ENCODE peak calls at places on chromosomes 2 and 18, in six cellular contexts. Z, X, K, S, M and N are unnamed samples.

GRCh38 chr2:177296047-177296446 is 31.5 kb upstream of the NFE2L2 start:
- DNase-seq in Z (no peak), X (no peak), K (no peak), S (peak), M (no peak), N (peak)

GRCh38 chr2:37489536-37489935 is 145.1 kb downstream of the QPCT start:
- DNase-seq in Z (no peak), X (no peak), K (no peak), S (no peak), M (no peak), N (no peak)

GRCh38 chr18:76231402-76231801 is 263.6 kb downstream of the ZNF516 start:
- DNase-seq in Z (no peak), X (no peak), K (peak), S (no peak), M (no peak), N (no peak)

GRCh38 chr2:20353597-20353996 is 3.0 kb upstream of the PUM2 start:
- DNase-seq in Z (no peak), X (no peak), K (no peak), S (no peak), M (no peak), N (no peak)

GRCh38 chr2:97763176-97763845 is 49.9 kb downstream of the ZAP70 start:
- DNase-seq in Z (no peak), X (no peak), K (no peak), S (no peak), M (no peak), N (no peak)

GRCh38 chr2:48711343-48711742 is 44.2 kb downstream of the LHCGR start:
- DNase-seq in Z (no peak), X (no peak), K (no peak), S (no peak), M (no peak), N (no peak)

GRCh38 chr2:212683346-212683745 is 144.7 kb upstream of the ERBB4 start:
- DNase-seq in Z (no peak), X (no peak), K (no peak), S (no peak), M (no peak), N (no peak)

GRCh38 chr2:136020831-136021230 is 35.4 kb upstream of the DARS1 start:
- DNase-seq in Z (no peak), X (no peak), K (no peak), S (no peak), M (no peak), N (no peak)

GRCh38 chr2:85550476-85550875 is 10.8 kb downstream of the GGCX start:
- DNase-seq in Z (no peak), X (no peak), K (no peak), S (no peak), M (no peak), N (no peak)

GRCh38 chr2:98519851-98520250 is 75.2 kb downstream of the INPP4A start:
- DNase-seq in Z (no peak), X (no peak), K (no peak), S (no peak), M (no peak), N (no peak)

GRCh38 chr2:121329786-121330185 is 44.8 kb upstream of the TFCP2L1 start:
- DNase-seq in Z (no peak), X (no peak), K (no peak), S (no peak), M (no peak), N (no peak)

GRCh38 chr2:176147790-176148496 is 3.4 kb upstream of the HOXD4 start:
- DNase-seq in Z (no peak), X (no peak), K (no peak), S (no peak), M (peak), N (no peak)

GRCh38 chr2:121285077-121285449 is at the start of gene TFCP2L1:
- DNase-seq in Z (no peak), X (peak), K (peak), S (no peak), M (no peak), N (no peak)

GRCh38 chr2:169001116-169001815 is 29.9 kb downstream of the ABCB11 start:
- DNase-seq in Z (no peak), X (no peak), K (no peak), S (no peak), M (no peak), N (no peak)

GRCh38 chr2:42567389-42567788 is 1.0 kb upstream of the MTA3 start:
- DNase-seq in Z (no peak), X (no peak), K (no peak), S (no peak), M (no peak), N (no peak)

GRCh38 chr18:48923746-48924580 is 26.8 kb downstream of the SMAD7 start:
- DNase-seq in Z (no peak), X (no peak), K (no peak), S (no peak), M (no peak), N (no peak)

GRCh38 chr2:186554450-186554849 is 35.4 kb upstream of the ITGAV start:
- DNase-seq in Z (no peak), X (no peak), K (no peak), S (no peak), M (no peak), N (no peak)

GRCh38 chr2:171830039-171830438 is 64.0 kb downstream of the SLC25A12 start:
- DNase-seq in Z (no peak), X (no peak), K (no peak), S (no peak), M (no peak), N (no peak)

GRCh38 chr2:228063558-228063957 is 117.9 kb downstream of the SPHKAP start:
- DNase-seq in Z (no peak), X (no peak), K (no peak), S (no peak), M (no peak), N (no peak)

GRCh38 chr2:121295911-121296650 is 11.1 kb upstream of the TFCP2L1 start:
- DNase-seq in Z (no peak), X (no peak), K (no peak), S (no peak), M (no peak), N (no peak)

GRCh38 chr2:11583203-11583752 is 49.4 kb downstream of the GREB1 start:
- DNase-seq in Z (no peak), X (no peak), K (peak), S (peak), M (no peak), N (no peak)

GRCh38 chr2:106961328-106961727 is 75.4 kb upstream of the ST6GAL2 start:
- DNase-seq in Z (no peak), X (no peak), K (no peak), S (no peak), M (no peak), N (no peak)

GRCh38 chr2:82641781-82642180 is 1817.3 kb downstream of the SUCLG1 start:
- DNase-seq in Z (no peak), X (no peak), K (no peak), S (no peak), M (no peak), N (no peak)

GRCh38 chr2:57698935-57699449 is 347.6 kb upstream of the VRK2 start:
- DNase-seq in Z (no peak), X (no peak), K (no peak), S (no peak), M (no peak), N (no peak)

GRCh38 chr2:96330407-96330806 is 5.2 kb upstream of the NCAPH start:
- DNase-seq in Z (no peak), X (no peak), K (no peak), S (no peak), M (no peak), N (no peak)

GRCh38 chr2:40760071-40760666 is 308.3 kb upstream of the SLC8A1 start:
- DNase-seq in Z (no peak), X (no peak), K (peak), S (peak), M (peak), N (peak)

GRCh38 chr2:167749016-167749415 is 498.4 kb downstream of the STK39 start:
- DNase-seq in Z (no peak), X (no peak), K (no peak), S (no peak), M (no peak), N (no peak)

GRCh38 chr18:2143666-2144065 is 427.6 kb downstream of the METTL4 start:
- DNase-seq in Z (no peak), X (no peak), K (no peak), S (no peak), M (no peak), N (no peak)

GRCh38 chr2:29238497-29238896 is 123.3 kb downstream of the CLIP4 start:
- DNase-seq in Z (no peak), X (peak), K (peak), S (peak), M (peak), N (peak)
- TF ChIP-seq ATF3 in Z (no peak), X (no peak), K (no peak), S (no peak), M (no peak), N (no peak)

GRCh38 chr2:158459161-158460003 is 2.6 kb downstream of the PKP4 start:
- DNase-seq in Z (no peak), X (no peak), K (no peak), S (peak), M (no peak), N (no peak)

GRCh38 chr2:158457826-158458616 is 1.3 kb downstream of the PKP4 start:
- DNase-seq in Z (no peak), X (peak), K (peak), S (peak), M (no peak), N (no peak)

GRCh38 chr2:158456309-158457066 is at the start of the genes CCDC148 and PKP4:
- DNase-seq in Z (peak), X (peak), K (peak), S (peak), M (peak), N (peak)

GRCh38 chr2:158458617-158458920 is 1.8 kb downstream of the PKP4 start:
- DNase-seq in Z (no peak), X (peak), K (no peak), S (peak), M (no peak), N (no peak)

DNA sequence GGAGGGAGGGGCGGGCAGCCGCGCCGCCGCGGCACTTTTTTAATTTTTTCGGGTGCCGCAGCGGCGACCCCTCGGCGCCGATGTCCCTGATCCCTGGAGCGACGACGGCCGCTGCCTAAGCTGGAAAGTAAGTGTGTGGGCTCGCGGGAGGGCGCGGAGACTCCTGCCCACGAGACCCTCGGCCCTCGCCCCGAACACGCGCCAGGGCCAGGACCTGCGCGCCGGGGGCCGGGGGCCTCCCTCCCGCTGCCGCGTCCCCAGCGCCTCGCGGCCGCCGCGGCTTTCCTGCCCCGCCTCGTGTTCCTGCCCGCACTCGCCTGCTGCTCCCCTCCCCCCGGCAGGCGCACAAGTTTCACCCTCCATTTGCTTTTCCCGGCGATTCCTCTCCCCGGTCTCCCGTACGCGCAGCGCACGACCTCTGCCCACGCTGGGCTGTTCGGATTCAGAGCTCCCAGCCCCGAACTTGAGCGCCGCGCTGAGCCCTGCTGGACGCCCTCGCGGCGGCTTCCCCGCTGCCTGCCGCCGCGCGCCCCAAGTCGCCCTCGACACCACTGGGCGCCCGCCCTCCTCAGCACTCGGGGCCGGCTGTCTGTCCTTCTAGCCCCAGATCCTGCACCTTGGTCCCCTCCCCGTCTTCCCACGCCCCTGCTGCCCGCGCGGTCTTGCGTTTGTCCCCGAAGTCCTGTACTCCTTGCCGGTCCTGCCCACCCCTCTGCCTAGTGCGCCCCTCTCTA is 507 bp downstream of the PKP4 start:
- DNase-seq in Z (no peak), X (peak), K (peak), S (peak), M (peak), N (no peak)
- TF ChIP-seq ATF3 in Z (no peak), X (no peak), K (no peak), S (no peak), M (no peak), N (no peak)

DNA sequence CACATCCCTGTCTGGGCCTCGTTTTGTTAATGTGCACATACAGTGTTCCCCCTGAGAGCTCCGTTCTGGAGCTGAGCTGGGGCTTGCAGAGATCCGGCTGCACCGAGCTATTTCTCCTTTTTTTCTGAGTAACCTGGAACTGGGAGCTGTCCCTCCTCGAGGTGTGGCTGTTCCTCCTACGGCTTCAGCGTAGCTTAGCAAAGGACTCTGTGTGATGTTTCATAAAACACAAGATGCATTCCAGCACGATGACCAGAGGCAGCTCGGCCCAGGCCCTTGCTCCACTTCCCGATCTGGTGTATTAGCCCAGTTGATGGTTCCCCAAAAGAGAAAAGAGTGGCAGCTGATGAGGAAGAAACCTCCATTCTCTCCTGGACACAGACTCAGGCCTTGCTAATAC is 103.0 kb downstream of the FAM210A start:
- DNase-seq in Z (no peak), X (no peak), K (no peak), S (no peak), M (no peak), N (no peak)
- TF ChIP-seq ATF3 in Z (no peak), X (no peak), K (no peak), S (no peak), M (no peak), N (no peak)

GRCh38 chr2:233450854-233451575 is 96.7 kb downstream of the DGKD start:
- DNase-seq in Z (no peak), X (no peak), K (no peak), S (no peak), M (no peak), N (no peak)
- TF ChIP-seq ATF3 in Z (no peak), X (no peak), K (no peak), S (no peak), M (no peak), N (no peak)

DNA sequence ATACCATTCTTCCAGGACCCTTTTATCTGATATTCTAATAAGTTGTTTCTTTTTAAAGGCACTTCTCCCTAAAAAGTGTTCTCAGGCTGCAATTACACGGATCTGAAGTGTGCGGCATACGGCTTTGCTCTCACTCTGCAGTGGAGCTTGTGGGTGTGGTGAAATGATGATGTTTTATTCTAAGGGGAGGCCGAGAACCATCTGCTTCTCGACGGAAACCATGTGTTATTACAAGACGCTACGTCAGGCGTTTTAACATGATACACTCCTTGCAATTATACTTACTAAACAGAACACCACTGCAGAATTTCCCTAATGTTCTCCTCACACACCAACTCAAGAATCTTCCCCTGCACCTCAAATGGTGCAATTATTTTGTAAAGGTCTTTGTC is 34.9 kb upstream of the CTDP1 start:
- DNase-seq in Z (no peak), X (no peak), K (no peak), S (no peak), M (no peak), N (no peak)
- TF ChIP-seq ATF3 in Z (no peak), X (no peak), K (no peak), S (no peak), M (no peak), N (no peak)

DNA sequence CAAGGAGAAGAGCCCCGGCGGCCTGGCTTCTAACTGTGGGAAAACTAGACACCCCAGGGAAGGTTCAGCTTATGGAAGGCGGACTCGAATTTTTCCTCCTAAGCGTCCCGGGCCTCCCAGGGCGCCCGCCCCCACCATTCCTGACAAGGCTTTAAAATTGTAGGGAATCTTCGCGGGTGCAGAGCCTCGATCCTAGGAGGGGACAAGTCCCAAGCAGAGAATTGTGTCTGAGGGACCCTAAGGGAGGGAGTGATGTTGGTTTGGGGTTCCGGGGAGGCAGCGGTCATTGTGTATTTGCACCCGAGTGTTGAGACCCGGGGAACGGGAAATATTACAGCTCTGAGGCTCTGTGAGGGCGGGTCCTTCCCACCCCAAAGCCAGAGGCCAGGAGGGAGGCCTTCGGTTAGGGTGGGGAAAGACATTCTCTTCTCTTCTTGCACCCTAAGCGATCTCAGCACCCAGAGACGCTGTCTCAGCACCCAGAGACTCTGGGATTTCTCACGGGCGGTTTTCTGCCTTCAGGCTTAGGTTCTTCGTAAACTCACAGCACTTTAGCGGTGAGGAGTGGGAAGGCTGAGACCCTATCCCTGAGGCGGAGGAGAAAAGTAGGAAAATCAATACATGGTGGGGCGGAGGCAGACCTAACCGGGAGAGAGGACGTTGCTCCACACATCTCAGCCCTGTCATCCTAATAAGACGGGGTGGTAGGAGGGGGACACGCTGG is 7.6 kb downstream of the OSR1 start:
- DNase-seq in Z (no peak), X (no peak), K (no peak), S (no peak), M (no peak), N (no peak)
- TF ChIP-seq ATF3 in Z (no peak), X (no peak), K (no peak), S (no peak), M (no peak), N (no peak)

GRCh38 chr2:100411841-100412292 is 5.6 kb downstream of the CHST10 start:
- DNase-seq in Z (no peak), X (no peak), K (no peak), S (no peak), M (no peak), N (no peak)
- TF ChIP-seq ATF3 in Z (no peak), X (no peak), K (no peak), S (no peak), M (no peak), N (no peak)

GRCh38 chr2:52859065-52859464 is 908.5 kb upstream of the CHAC2 start:
- DNase-seq in Z (no peak), X (no peak), K (no peak), S (no peak), M (no peak), N (no peak)
- TF ChIP-seq ATF3 in Z (no peak), X (no peak), K (no peak), S (no peak), M (no peak), N (no peak)

DNA sequence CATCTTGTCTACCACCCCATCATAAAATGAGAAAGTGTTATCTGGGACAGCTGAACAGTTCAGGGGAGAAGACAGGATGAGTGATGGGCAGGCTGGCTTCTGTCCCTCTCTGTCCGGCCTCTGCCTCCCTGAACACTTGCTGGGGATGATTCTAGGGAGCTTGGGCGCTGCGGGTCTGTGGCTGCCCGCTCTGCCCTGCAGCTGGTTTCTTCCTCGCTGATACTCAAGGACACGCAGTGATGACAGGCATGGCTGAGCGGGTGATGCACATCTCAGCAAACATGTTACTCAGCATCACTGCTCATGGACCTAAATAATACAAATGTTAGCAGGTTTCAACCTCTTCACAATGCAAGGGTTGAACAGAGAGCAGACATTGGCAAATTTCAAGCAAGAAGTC is 161.1 kb downstream of the TMEM18 start:
- DNase-seq in Z (no peak), X (no peak), K (no peak), S (no peak), M (no peak), N (no peak)
- TF ChIP-seq ATF3 in Z (no peak), X (no peak), K (no peak), S (no peak), M (no peak), N (no peak)